ENCODE peak calls at places on chromosome 7, in ten cellular contexts. W, Y, M, K, J, H, R, I, O and Q are unnamed samples.

GRCh38 chr7:98687331-98687863 is 70.3 kb downstream of the NPTX2 start:
- DNase-seq in W (no peak), Y (no peak), M (no peak), K (no peak), J (no peak), H (no peak), R (no peak), I (no peak), O (no peak), Q (peak; percentile 51)

GRCh38 chr7:44395067-44395466 is 69.7 kb upstream of the CAMK2B start:
- DNase-seq in W (no peak), Y (peak; percentile 46), M (no peak), K (no peak), J (no peak), H (no peak), R (no peak), I (no peak), O (no peak), Q (no peak)

GRCh38 chr7:3552499-3552898 is 251.4 kb downstream of the SDK1 start:
- DNase-seq in W (no peak), Y (no peak), M (no peak), K (no peak), J (no peak), H (no peak), R (no peak), I (no peak), O (no peak), Q (no peak)

GRCh38 chr7:15561840-15562239 is at the start of gene AGMO:
- DNase-seq in W (peak; percentile 47), Y (peak; percentile 91), M (no peak), K (no peak), J (no peak), H (peak; percentile 41), R (peak; percentile 45), I (no peak), O (peak; percentile 63), Q (peak; percentile 28)

GRCh38 chr7:33854951-33855350 is 50.4 kb upstream of the BMPER start:
- DNase-seq in W (peak; percentile 69), Y (no peak), M (no peak), K (no peak), J (no peak), H (peak; percentile 81), R (no peak), I (peak; percentile 83), O (no peak), Q (no peak)

GRCh38 chr7:18703743-18704142 is 208.2 kb downstream of the HDAC9 start:
- DNase-seq in W (no peak), Y (no peak), M (no peak), K (no peak), J (no peak), H (no peak), R (no peak), I (no peak), O (no peak), Q (no peak)

GRCh38 chr7:103993551-103993950 is 4.1 kb upstream of the RELN start:
- DNase-seq in W (no peak), Y (no peak), M (no peak), K (no peak), J (no peak), H (no peak), R (no peak), I (no peak), O (no peak), Q (no peak)

GRCh38 chr7:44733708-44734481 is 14.8 kb upstream of the ZMIZ2 start:
- DNase-seq in W (peak; percentile 66), Y (no peak), M (no peak), K (no peak), J (no peak), H (peak; percentile 72), R (no peak), I (peak; percentile 34), O (peak; percentile 61), Q (no peak)

GRCh38 chr7:148686312-148686937 is 12.3 kb upstream of the CUL1 start:
- DNase-seq in W (no peak), Y (no peak), M (no peak), K (no peak), J (no peak), H (no peak), R (no peak), I (no peak), O (no peak), Q (no peak)

GRCh38 chr7:131899271-131900030 is 343.0 kb upstream of the PODXL start:
- DNase-seq in W (no peak), Y (no peak), M (no peak), K (no peak), J (no peak), H (no peak), R (no peak), I (no peak), O (no peak), Q (no peak)

GRCh38 chr7:159143780-159144755 is 599 bp downstream of the VIPR2 start:
- DNase-seq in W (peak; percentile 4), Y (peak; percentile 83), M (no peak), K (no peak), J (no peak), H (peak; percentile 5), R (no peak), I (no peak), O (no peak), Q (peak; percentile 80)

GRCh38 chr7:159144756-159145543 is at the start of gene VIPR2:
- DNase-seq in W (no peak), Y (peak; percentile 80), M (peak; percentile 18), K (no peak), J (no peak), H (no peak), R (no peak), I (no peak), O (no peak), Q (peak; percentile 57)

GRCh38 chr7:159147246-159147645 is 2.6 kb upstream of the VIPR2 start:
- DNase-seq in W (no peak), Y (peak; percentile 66), M (no peak), K (no peak), J (no peak), H (no peak), R (no peak), I (no peak), O (no peak), Q (no peak)

GRCh38 chr7:159146084-159146858 is 1.6 kb upstream of the VIPR2 start:
- DNase-seq in W (no peak), Y (no peak), M (no peak), K (no peak), J (no peak), H (no peak), R (no peak), I (no peak), O (no peak), Q (no peak)

GRCh38 chr7:159145544-159145891 is 851 bp upstream of the VIPR2 start:
- DNase-seq in W (no peak), Y (no peak), M (no peak), K (no peak), J (no peak), H (no peak), R (no peak), I (no peak), O (no peak), Q (no peak)
- H3K4me3 ChIP-seq in W (no peak overlapping the region), Y (peak overlapping the region; percentile 32), M (no peak overlapping the region), K (no peak overlapping the region), J (no peak overlapping the region), H (no peak overlapping the region), R (peak overlapping the region; percentile 30), I (no peak overlapping the region), O (no peak overlapping the region), Q (peak overlapping the region; percentile 81)

DNA sequence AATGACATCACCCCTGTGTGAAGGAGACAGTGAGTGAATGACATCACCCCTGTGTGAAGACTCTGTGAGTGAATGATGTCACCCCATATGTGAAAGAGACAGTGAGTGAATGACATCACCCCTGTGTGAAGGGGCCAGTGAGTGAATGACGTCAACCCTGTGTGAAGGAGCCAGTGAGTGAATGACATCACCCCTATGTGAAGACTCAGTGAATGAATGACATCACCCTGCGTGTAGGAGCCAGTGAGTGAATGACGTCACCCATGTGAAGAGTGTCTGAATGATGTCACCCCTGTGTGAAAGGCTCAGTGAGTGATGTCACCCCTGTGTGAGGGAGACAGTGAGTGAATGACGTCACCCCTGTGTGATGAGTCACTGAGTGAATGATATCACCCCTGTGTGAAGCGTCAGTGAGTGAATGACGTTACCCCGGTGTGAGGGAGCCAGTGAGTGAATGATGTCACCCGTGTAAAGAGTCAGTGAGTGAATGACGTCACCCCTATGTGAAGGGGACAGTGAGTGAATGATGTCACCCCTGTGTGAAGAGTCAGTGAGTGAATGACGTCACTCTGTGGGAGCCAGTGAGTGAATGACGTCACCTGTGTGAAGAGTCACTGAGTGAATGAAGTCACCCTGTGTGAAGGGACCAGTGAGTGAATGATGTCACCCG is 478.1 kb downstream of the PTPRN2 start:
- DNase-seq in W (no peak), Y (peak; percentile 54), M (no peak), K (peak; percentile 1), J (no peak), H (no peak), R (no peak), I (no peak), O (peak; percentile 12), Q (no peak)
- H3K4me3 ChIP-seq in W (no peak overlapping the region), Y (no peak overlapping the region), M (no peak overlapping the region), K (no peak overlapping the region), J (no peak overlapping the region), H (no peak overlapping the region), R (no peak overlapping the region), I (no peak overlapping the region), O (no peak overlapping the region), Q (no peak overlapping the region)

DNA sequence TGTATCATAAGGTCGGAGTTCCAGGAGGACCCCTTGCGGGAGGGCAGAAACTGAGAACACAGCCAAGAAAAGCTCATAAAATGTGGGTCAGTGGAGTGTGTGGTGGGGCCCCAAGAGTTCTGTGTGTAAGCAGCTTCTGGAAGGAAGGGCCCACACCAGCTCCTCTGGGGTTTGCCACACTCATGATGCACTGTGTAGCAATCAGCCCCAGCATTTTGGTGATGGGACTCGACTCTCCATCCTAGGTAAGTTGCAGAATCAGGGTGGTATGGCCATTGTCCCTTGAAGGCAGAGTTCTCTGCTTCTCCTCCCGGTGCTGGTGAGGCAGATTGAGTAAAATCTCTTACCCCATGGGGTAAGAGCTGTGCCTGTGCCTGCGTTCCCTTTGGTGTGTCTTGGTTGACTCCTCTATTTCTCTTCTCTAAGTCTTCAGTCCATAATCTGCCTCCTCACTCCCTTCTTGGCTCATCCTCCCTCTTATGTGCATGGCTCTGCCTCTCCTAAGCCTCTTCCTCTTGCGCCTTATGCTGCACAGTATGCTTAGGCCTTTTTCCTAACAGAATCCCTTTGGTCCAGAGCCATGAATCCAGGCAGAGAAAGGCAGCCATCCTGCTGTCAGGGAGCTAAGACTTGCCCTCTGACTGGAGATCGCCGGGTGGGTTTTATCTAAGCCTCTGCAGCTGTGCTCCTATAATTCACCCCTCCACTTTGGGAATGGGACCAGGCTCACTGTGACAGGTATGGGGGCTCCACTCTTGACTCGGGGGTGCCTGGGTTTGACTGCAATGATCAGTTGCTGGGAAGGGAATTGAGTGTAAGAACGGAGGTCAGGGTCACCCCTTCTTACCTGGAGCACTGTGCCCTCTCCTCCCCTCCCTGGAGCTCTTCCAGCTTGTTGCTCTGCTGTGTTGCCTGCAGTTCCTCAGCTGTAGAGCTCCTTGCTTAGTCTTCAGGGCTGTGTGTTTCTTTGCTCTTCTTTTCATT is 17.8 kb downstream of the PRSS2 start:
- DNase-seq in W (no peak), Y (no peak), M (no peak), K (no peak), J (no peak), H (no peak), R (no peak), I (no peak), O (no peak), Q (no peak)
- H3K4me3 ChIP-seq in W (no peak overlapping the region), Y (no peak overlapping the region), M (peak overlapping the region; percentile 89), K (no peak overlapping the region), J (peak overlapping the region; percentile 70), H (no peak overlapping the region), R (no peak overlapping the region), I (no peak overlapping the region), O (no peak overlapping the region), Q (no peak overlapping the region)

DNA sequence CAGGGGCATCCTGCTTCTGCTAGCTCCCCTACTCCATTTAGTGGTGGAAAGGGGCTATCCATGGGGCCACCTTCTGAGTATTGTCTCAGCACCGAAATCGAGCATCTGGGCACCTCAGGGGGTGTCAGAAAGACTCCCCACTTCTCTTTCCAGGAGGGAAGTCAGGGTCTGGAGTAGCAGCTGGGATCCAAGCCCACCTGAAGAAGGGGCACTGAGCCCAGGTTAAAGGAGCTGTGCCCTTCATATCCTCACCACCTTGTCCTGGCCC is 2.6 kb downstream of the FLNC start:
- DNase-seq in W (no peak), Y (no peak), M (no peak), K (no peak), J (no peak), H (no peak), R (no peak), I (no peak), O (no peak), Q (no peak)
- H3K4me3 ChIP-seq in W (peak overlapping the region; percentile 69), Y (no peak overlapping the region), M (no peak overlapping the region), K (no peak overlapping the region), J (no peak overlapping the region), H (peak overlapping the region; percentile 90), R (no peak overlapping the region), I (peak overlapping the region; percentile 93), O (no peak overlapping the region), Q (peak overlapping the region; percentile 53)